ENCODE peak calls at places on chromosomes 3 and 15, in four cellular contexts. D, O, F and T are unnamed samples.

GRCh38 chr3:14765065-14765410 is 53.7 kb upstream of the FGD5 start:
- ATAC-seq in D (no peak), O (no peak), F (no peak), T (no peak)

GRCh38 chr3:72577190-72577589 is 271.1 kb downstream of the SHQ1 start:
- ATAC-seq in D (no peak), O (no peak), F (no peak), T (no peak)

GRCh38 chr3:195124378-195124985 is 146.5 kb downstream of the XXYLT1 start:
- ATAC-seq in D (no peak), O (no peak), F (no peak), T (no peak)

GRCh38 chr3:179853176-179853575 is 183.6 kb downstream of the PEX5L start:
- ATAC-seq in D (no peak), O (no peak), F (no peak), T (peak)

GRCh38 chr3:140898340-140899180 is 43.1 kb upstream of the SLC25A36 start:
- ATAC-seq in D (peak), O (peak), F (peak), T (no peak)

GRCh38 chr3:12967751-12968209 is 105.4 kb downstream of the IQSEC1 start:
- ATAC-seq in D (peak), O (peak), F (peak), T (peak)

GRCh38 chr3:180265551-180265950 is 228.8 kb upstream of the PEX5L start:
- ATAC-seq in D (peak), O (no peak), F (no peak), T (no peak)

GRCh38 chr3:157030712-157031111 is 129.2 kb downstream of the CCNL1 start:
- ATAC-seq in D (no peak), O (no peak), F (no peak), T (no peak)

GRCh38 chr3:37793889-37794591 is 67.6 kb upstream of the CTDSPL start:
- ATAC-seq in D (no peak), O (no peak), F (no peak), T (peak)

GRCh38 chr3:46934508-46935167 is 41.9 kb downstream of the CCDC12 start:
- ATAC-seq in D (peak), O (no peak), F (no peak), T (no peak)

GRCh38 chr15:35293353-35294130 is 208.4 kb upstream of the NANOGP8 start:
- ATAC-seq in D (no peak), O (no peak), F (no peak), T (no peak)

GRCh38 chr15:34158355-34158754 is 51.5 kb downstream of the KATNBL1 start:
- ATAC-seq in D (no peak), O (no peak), F (no peak), T (no peak)

GRCh38 chr15:70308011-70308761 is 210.5 kb upstream of the TLE3 start:
- ATAC-seq in D (no peak), O (peak), F (peak), T (peak)

GRCh38 chr3:13683288-13683687 is 134.4 kb downstream of the FBLN2 start:
- ATAC-seq in D (no peak), O (peak), F (no peak), T (no peak)

GRCh38 chr15:80999623-81000036 is 1.1 kb upstream of the TLNRD1 start:
- ATAC-seq in D (no peak), O (no peak), F (no peak), T (peak)

GRCh38 chr3:8279476-8279875 is 222.1 kb upstream of the LMCD1 start:
- ATAC-seq in D (no peak), O (no peak), F (no peak), T (no peak)

GRCh38 chr15:88636039-88636438 is 2.8 kb upstream of the ISG20 start:
- ATAC-seq in D (no peak), O (peak), F (no peak), T (no peak)

GRCh38 chr3:117184574-117184973 is 475.0 kb downstream of the TUSC7 start:
- ATAC-seq in D (no peak), O (no peak), F (no peak), T (no peak)

GRCh38 chr3:194364652-194365434 is 4.7 kb downstream of the LRRC15 start:
- ATAC-seq in D (no peak), O (no peak), F (no peak), T (no peak)

GRCh38 chr15:85892232-85892631 is 97.5 kb upstream of the KLHL25 start:
- ATAC-seq in D (no peak), O (no peak), F (no peak), T (no peak)

GRCh38 chr3:188442430-188442829 is 288.5 kb downstream of the LPP start:
- ATAC-seq in D (no peak), O (no peak), F (no peak), T (peak)

GRCh38 chr3:11047500-11047899 is 55.0 kb downstream of the SLC6A1 start:
- ATAC-seq in D (no peak), O (no peak), F (no peak), T (no peak)

GRCh38 chr15:67784856-67785430 is 40.4 kb upstream of the SKOR1 start:
- ATAC-seq in D (no peak), O (no peak), F (peak), T (peak)

GRCh38 chr3:98777801-98778220 is 14.7 kb downstream of the ST3GAL6 start:
- ATAC-seq in D (no peak), O (no peak), F (no peak), T (no peak)

GRCh38 chr3:11613319-11613718 is 30.4 kb downstream of the VGLL4 start:
- ATAC-seq in D (no peak), O (no peak), F (no peak), T (no peak)

GRCh38 chr3:136211547-136211946 is 15.4 kb upstream of the MSL2 start:
- ATAC-seq in D (no peak), O (no peak), F (no peak), T (no peak)

GRCh38 chr3:71489315-71489761 is 94.2 kb downstream of the FOXP1 start:
- ATAC-seq in D (no peak), O (peak), F (no peak), T (no peak)

GRCh38 chr3:68007621-68008226 is 353.3 kb upstream of the SUCLG2 start:
- ATAC-seq in D (peak), O (peak), F (no peak), T (no peak)

GRCh38 chr15:89356634-89357298 is 22.1 kb upstream of the POLG start:
- ATAC-seq in D (no peak), O (no peak), F (no peak), T (no peak)

GRCh38 chr15:90442423-90442822 is 54.4 kb downstream of the IQGAP1 start:
- ATAC-seq in D (no peak), O (no peak), F (no peak), T (no peak)

GRCh38 chr15:74832826-74833225 is 6.4 kb downstream of the CPLX3 start:
- ATAC-seq in D (no peak), O (no peak), F (no peak), T (no peak)

GRCh38 chr15:29031502-29032228 is 145.9 kb downstream of the APBA2 start:
- ATAC-seq in D (no peak), O (peak), F (no peak), T (no peak)